ENCODE peak calls at places on chromosomes 1 and 21, in four cellular contexts. One of them, this sample, is unnamed.
A peak's percentile ranks its signal among the peaks of the same experiment; 100 is the strongest.

GRCh38 chr1:234656981-234657651 is 47.1 kb upstream of the IRF2BP2 start:
- DNase-seq in body of pancreas: peak; percentile 63
- DNase-seq in fibroblast of lung: peak; percentile 97
- DNase-seq in PC-3: peak; percentile 97
- DNase-seq in this sample: peak; percentile 90

GRCh38 chr1:55064071-55064581 is 24.8 kb downstream of the PCSK9 start:
- DNase-seq in body of pancreas: no peak
- DNase-seq in PC-3: no peak
- DNase-seq in fibroblast of lung: peak; percentile 24
- DNase-seq in this sample: no peak

GRCh38 chr1:233607252-233608119 is 6.4 kb upstream of the KCNK1 start:
- DNase-seq in PC-3: peak; percentile 31
- DNase-seq in body of pancreas: peak; percentile 7
- DNase-seq in fibroblast of lung: peak; percentile 57
- DNase-seq in this sample: no peak

GRCh38 chr21:36460866-36461265 is 19.1 kb downstream of the CLDN14 start:
- DNase-seq in PC-3: no peak
- DNase-seq in fibroblast of lung: no peak
- DNase-seq in body of pancreas: no peak
- DNase-seq in this sample: no peak

GRCh38 chr1:208420696-208421095 is 176.5 kb upstream of the PLXNA2 start:
- DNase-seq in PC-3: no peak
- DNase-seq in fibroblast of lung: no peak
- DNase-seq in body of pancreas: no peak
- DNase-seq in this sample: no peak

GRCh38 chr1:240407407-240407806 is 204.5 kb downstream of the GREM2 start:
- DNase-seq in PC-3: no peak
- DNase-seq in fibroblast of lung: no peak
- DNase-seq in body of pancreas: no peak
- DNase-seq in this sample: no peak

GRCh38 chr1:218281285-218281684 is 3.8 kb upstream of the RRP15 start:
- DNase-seq in fibroblast of lung: no peak
- DNase-seq in PC-3: no peak
- DNase-seq in body of pancreas: no peak
- DNase-seq in this sample: no peak

GRCh38 chr1:234572966-234573365 is 37.0 kb downstream of the IRF2BP2 start:
- DNase-seq in fibroblast of lung: no peak
- DNase-seq in PC-3: no peak
- DNase-seq in body of pancreas: no peak
- DNase-seq in this sample: no peak

GRCh38 chr1:112402682-112403643 is 6.9 kb downstream of the CTTNBP2NL start:
- DNase-seq in body of pancreas: no peak
- DNase-seq in fibroblast of lung: peak; percentile 64
- DNase-seq in PC-3: no peak
- DNase-seq in this sample: no peak

GRCh38 chr21:33262921-33263320 is 3.2 kb upstream of the IL10RB start:
- DNase-seq in PC-3: no peak
- DNase-seq in body of pancreas: no peak
- DNase-seq in fibroblast of lung: no peak
- DNase-seq in this sample: no peak

GRCh38 chr1:202694354-202694753 is 15.9 kb downstream of the SYT2 start:
- DNase-seq in body of pancreas: no peak
- DNase-seq in PC-3: no peak
- DNase-seq in fibroblast of lung: no peak
- DNase-seq in this sample: no peak

GRCh38 chr1:170620164-170620563 is 43.8 kb upstream of the PRRX1 start:
- DNase-seq in fibroblast of lung: peak; percentile 25
- DNase-seq in body of pancreas: no peak
- DNase-seq in PC-3: no peak
- DNase-seq in this sample: no peak

GRCh38 chr1:12169442-12170135 is 2.8 kb downstream of the TNFRSF1B start:
- DNase-seq in PC-3: no peak
- DNase-seq in body of pancreas: no peak
- DNase-seq in fibroblast of lung: no peak
- DNase-seq in this sample: no peak

GRCh38 chr1:64933296-64934070 is 32.9 kb downstream of the JAK1 start:
- DNase-seq in fibroblast of lung: peak; percentile 97
- DNase-seq in PC-3: peak; percentile 64
- DNase-seq in body of pancreas: peak; percentile 49
- DNase-seq in this sample: peak; percentile 72

GRCh38 chr1:22031214-22031962 is 21.1 kb upstream of the CDC42 start:
- DNase-seq in fibroblast of lung: no peak
- DNase-seq in PC-3: no peak
- DNase-seq in body of pancreas: peak; percentile 33
- DNase-seq in this sample: no peak

GRCh38 chr1:235888119-235888643 is 21.5 kb upstream of the LYST start:
- DNase-seq in fibroblast of lung: no peak
- DNase-seq in PC-3: no peak
- DNase-seq in body of pancreas: no peak
- DNase-seq in this sample: no peak

GRCh38 chr1:20727746-20728316 is 4.7 kb downstream of the SH2D5 start:
- DNase-seq in fibroblast of lung: no peak
- DNase-seq in body of pancreas: no peak
- DNase-seq in PC-3: no peak
- DNase-seq in this sample: no peak

GRCh38 chr1:198910816-198911215 is 272.0 kb downstream of the PTPRC start:
- DNase-seq in fibroblast of lung: no peak
- DNase-seq in PC-3: no peak
- DNase-seq in body of pancreas: no peak
- DNase-seq in this sample: no peak

GRCh38 chr1:119012383-119012782 is 24.2 kb upstream of the TBX15 start:
- DNase-seq in PC-3: peak; percentile 24
- DNase-seq in body of pancreas: no peak
- DNase-seq in fibroblast of lung: no peak
- DNase-seq in this sample: no peak

GRCh38 chr1:11341881-11342552 is 69.0 kb downstream of the UBIAD1 start:
- DNase-seq in fibroblast of lung: no peak
- DNase-seq in body of pancreas: no peak
- DNase-seq in PC-3: no peak
- DNase-seq in this sample: no peak

GRCh38 chr1:157359309-157360020 is 192.8 kb downstream of the FCRL5 start:
- DNase-seq in PC-3: peak; percentile 14
- DNase-seq in fibroblast of lung: no peak
- DNase-seq in body of pancreas: no peak
- DNase-seq in this sample: no peak

GRCh38 chr1:102879439-102879993 is 228.8 kb downstream of the COL11A1 start:
- DNase-seq in PC-3: peak; percentile 85
- DNase-seq in body of pancreas: no peak
- DNase-seq in fibroblast of lung: peak; percentile 88
- DNase-seq in this sample: peak; percentile 5

GRCh38 chr1:10703702-10704101 is 92.7 kb downstream of the CASZ1 start:
- DNase-seq in PC-3: no peak
- DNase-seq in fibroblast of lung: no peak
- DNase-seq in body of pancreas: no peak
- DNase-seq in this sample: no peak

GRCh38 chr1:40059292-40059959 is 18.9 kb downstream of the CAP1 start:
- DNase-seq in fibroblast of lung: peak; percentile 73
- DNase-seq in body of pancreas: no peak
- DNase-seq in PC-3: peak; percentile 76
- DNase-seq in this sample: no peak

GRCh38 chr21:41480086-41480690 is 27.8 kb downstream of the TMPRSS2 start:
- DNase-seq in body of pancreas: peak; percentile 70
- DNase-seq in fibroblast of lung: no peak
- DNase-seq in PC-3: no peak
- DNase-seq in this sample: no peak

GRCh38 chr21:41475714-41476405 is 32.1 kb downstream of the TMPRSS2 start:
- DNase-seq in body of pancreas: no peak
- DNase-seq in PC-3: no peak
- DNase-seq in fibroblast of lung: no peak
- DNase-seq in this sample: no peak

GRCh38 chr21:41478319-41479177 is 29.4 kb downstream of the TMPRSS2 start:
- DNase-seq in body of pancreas: no peak
- DNase-seq in fibroblast of lung: no peak
- DNase-seq in PC-3: no peak
- DNase-seq in this sample: no peak

GRCh38 chr21:41479686-41480085 is 28.3 kb downstream of the TMPRSS2 start:
- DNase-seq in fibroblast of lung: no peak
- DNase-seq in PC-3: no peak
- DNase-seq in body of pancreas: no peak
- DNase-seq in this sample: no peak

GRCh38 chr21:41477641-41478318 is 30.2 kb downstream of the TMPRSS2 start:
- DNase-seq in body of pancreas: peak; percentile 83
- DNase-seq in PC-3: no peak
- DNase-seq in fibroblast of lung: peak; percentile 33
- DNase-seq in this sample: no peak
- H3K4me3 ChIP-seq in body of pancreas: no peak overlapping the region
- H3K4me3 ChIP-seq in PC-3: no peak overlapping the region
- H3K4me3 ChIP-seq in fibroblast of lung: no peak overlapping the region
- H3K4me3 ChIP-seq in this sample: no peak overlapping the region

DNA sequence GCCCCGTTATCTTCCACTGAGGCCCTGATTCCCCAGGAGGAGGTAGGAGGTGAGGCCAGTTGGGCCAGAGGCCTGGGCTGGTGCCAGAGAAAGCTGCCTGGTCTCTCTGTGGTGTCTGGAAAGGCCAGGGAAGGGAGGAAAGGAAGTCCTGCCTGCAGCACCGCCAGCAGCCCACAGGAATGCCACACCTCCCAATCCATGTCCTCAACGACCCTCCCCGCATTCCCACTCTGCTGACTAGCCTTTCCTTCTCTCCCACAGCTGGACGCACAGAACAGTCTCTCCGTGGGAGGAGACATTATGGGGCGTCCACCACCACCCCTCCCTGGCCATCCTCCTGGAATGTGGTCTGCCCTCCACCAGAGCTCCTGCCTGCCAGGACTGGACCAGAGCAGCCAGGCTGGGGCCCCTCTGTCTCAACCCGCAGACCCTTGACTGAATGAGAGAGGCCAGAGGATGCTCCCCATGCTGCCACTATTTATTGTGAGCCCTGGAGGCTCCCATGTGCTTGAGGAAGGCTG is 18.0 kb downstream of the CSF1 start:
- DNase-seq in fibroblast of lung: peak; percentile 94
- DNase-seq in PC-3: no peak
- DNase-seq in body of pancreas: peak; percentile 54
- DNase-seq in this sample: peak; percentile 81
- H3K36me3 ChIP-seq in fibroblast of lung: peaks cover 37% of the 10 kb centered on the region
- H3K36me3 ChIP-seq in PC-3: no peaks in the 10 kb centered on the region
- H3K36me3 ChIP-seq in body of pancreas: no peaks in the 10 kb centered on the region
- H3K36me3 ChIP-seq in this sample: peaks cover 86% of the 10 kb centered on the region

GRCh38 chr1:17973694-17974093 is 133.9 kb upstream of the IGSF21 start:
- DNase-seq in PC-3: no peak
- DNase-seq in body of pancreas: no peak
- DNase-seq in fibroblast of lung: no peak
- DNase-seq in this sample: no peak
- H3K27me3 ChIP-seq in PC-3: peaks cover 54% of the 10 kb centered on the region
- H3K27me3 ChIP-seq in body of pancreas: no peaks in the 10 kb centered on the region
- H3K27me3 ChIP-seq in fibroblast of lung: no peaks in the 10 kb centered on the region
- H3K27me3 ChIP-seq in this sample: peaks cover 15% of the 10 kb centered on the region

GRCh38 chr1:183327429-183328290 is 90.5 kb downstream of the NMNAT2 start:
- DNase-seq in fibroblast of lung: no peak
- DNase-seq in body of pancreas: peak; percentile 15
- DNase-seq in PC-3: no peak
- DNase-seq in this sample: peak; percentile 40

GRCh38 chr1:183330335-183330734 is 87.8 kb downstream of the NMNAT2 start:
- DNase-seq in fibroblast of lung: no peak
- DNase-seq in PC-3: no peak
- DNase-seq in body of pancreas: no peak
- DNase-seq in this sample: no peak

GRCh38 chr1:183328371-183328770 is 89.8 kb downstream of the NMNAT2 start:
- DNase-seq in fibroblast of lung: no peak
- DNase-seq in body of pancreas: no peak
- DNase-seq in PC-3: no peak
- DNase-seq in this sample: no peak

GRCh38 chr1:183331095-183331742 is 87.0 kb downstream of the NMNAT2 start:
- DNase-seq in fibroblast of lung: peak; percentile 11
- DNase-seq in PC-3: no peak
- DNase-seq in body of pancreas: no peak
- DNase-seq in this sample: no peak
- H3K4me3 ChIP-seq in fibroblast of lung: no peak overlapping the region
- H3K4me3 ChIP-seq in PC-3: no peak overlapping the region
- H3K4me3 ChIP-seq in body of pancreas: no peak overlapping the region
- H3K4me3 ChIP-seq in this sample: no peak overlapping the region

This sample was measured in MG63.